ENCODE peak calls at places on chromosomes 16 and 17, in six cellular contexts. Z, W, N, Q, D and P are unnamed samples. For H3K27me3, the result is how much of the 10 kb centered on the place peaks cover.

GRCh38 chr16:65318138-65318537 is 196.3 kb upstream of the CDH11 start:
- DNase-seq in Q (no peak), N (no peak), Z (no peak), D (no peak), W (peak), P (no peak)

GRCh38 chr17:34369196-34369500 is 6.1 kb upstream of the CCL1 start:
- DNase-seq in W (no peak), D (no peak), Q (no peak), N (no peak), Z (no peak), P (no peak)

GRCh38 chr17:42023524-42024349 is 3.8 kb downstream of the NKIRAS2 start:
- DNase-seq in W (no peak), Q (no peak), D (no peak), N (no peak), Z (no peak), P (peak)

GRCh38 chr17:81540676-81541027 is 11.5 kb downstream of the FAAP100 start:
- DNase-seq in Q (no peak), Z (no peak), W (no peak), N (no peak), D (no peak), P (no peak)

GRCh38 chr17:57579245-57579644 is 165.9 kb downstream of the CCDC182 start:
- DNase-seq in N (no peak), D (no peak), Q (no peak), W (no peak), Z (no peak), P (no peak)

GRCh38 chr17:4740584-4740983 is 856 bp upstream of the CXCL16 start:
- DNase-seq in N (no peak), W (no peak), D (no peak), Q (no peak), Z (no peak), P (no peak)

GRCh38 chr16:31695667-31696066 is 168.0 kb downstream of the AHSP start:
- DNase-seq in Q (no peak), D (no peak), W (no peak), Z (peak), N (peak), P (no peak)

GRCh38 chr16:191783-192294 is 11.6 kb downstream of the HBQ1 start:
- DNase-seq in Q (no peak), W (no peak), D (no peak), Z (no peak), N (no peak), P (no peak)

GRCh38 chr17:37605813-37606505 is 3.3 kb downstream of the SYNRG start:
- DNase-seq in N (peak), W (no peak), D (no peak), Q (no peak), Z (peak), P (no peak)

GRCh38 chr17:60073621-60074020 is 5.1 kb downstream of the HEATR6 start:
- DNase-seq in Z (no peak), N (no peak), D (no peak), W (no peak), Q (no peak), P (no peak)

GRCh38 chr16:88747588-88748301 is 37.3 kb downstream of the PIEZO1 start:
- DNase-seq in N (peak), Q (peak), W (no peak), D (peak), Z (no peak), P (no peak)

GRCh38 chr17:72376486-72377345 is 255.9 kb downstream of the SOX9 start:
- DNase-seq in D (no peak), N (no peak), Q (no peak), Z (no peak), W (no peak), P (no peak)

GRCh38 chr16:81469710-81470481 is 25.3 kb downstream of the CMIP start:
- DNase-seq in Z (peak), N (peak), D (no peak), W (no peak), Q (no peak), P (no peak)

GRCh38 chr16:80065565-80065964 is 465.0 kb upstream of the MAF start:
- DNase-seq in N (no peak), Q (peak), W (no peak), Z (no peak), D (no peak), P (no peak)

GRCh38 chr17:28724500-28725165 is 1.4 kb downstream of the TLCD1 start:
- DNase-seq in Q (no peak), W (no peak), D (no peak), N (no peak), Z (no peak), P (no peak)

DNA sequence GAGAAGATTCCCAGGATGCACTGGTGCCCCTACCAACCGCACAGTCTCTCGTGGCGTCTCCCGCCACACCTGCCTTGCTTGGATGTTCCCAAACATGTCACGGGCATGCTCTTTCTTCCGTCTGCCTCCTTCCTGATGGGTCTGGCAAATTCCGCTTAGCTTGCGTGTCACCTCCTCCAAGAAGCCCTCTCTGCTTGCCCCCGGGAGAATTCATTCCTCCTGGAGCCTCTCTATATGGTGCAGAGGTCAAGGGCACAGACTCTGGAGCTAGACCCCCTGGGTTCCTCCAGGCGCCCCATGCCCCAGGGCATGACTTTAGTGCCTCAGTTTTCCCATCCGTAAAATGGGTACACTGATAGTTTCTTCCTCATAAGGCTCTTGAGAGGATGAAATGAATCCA is 21.1 kb downstream of the LITAF start:
- DNase-seq in N (no peak), Q (no peak), Z (no peak), W (no peak), D (no peak), P (peak)
- H3K4me3 ChIP-seq in N (no peak), Q (no peak), Z (no peak), W (no peak), D (no peak), P (no peak)

GRCh38 chr17:43978078-43978477 is 24.3 kb upstream of the PYY start:
- DNase-seq in D (no peak), Q (no peak), W (no peak), N (no peak), Z (no peak), P (no peak)

GRCh38 chr17:43974541-43975315 is 21.0 kb upstream of the PYY start:
- DNase-seq in N (no peak), W (peak), Z (no peak), Q (no peak), D (no peak), P (no peak)

GRCh38 chr17:43979011-43979410 is 25.3 kb upstream of the PYY start:
- DNase-seq in W (no peak), Z (no peak), D (no peak), Q (no peak), N (no peak), P (no peak)

GRCh38 chr17:43975898-43976297 is 22.2 kb upstream of the PYY start:
- DNase-seq in W (no peak), Q (no peak), D (no peak), N (no peak), Z (no peak), P (no peak)

GRCh38 chr17:43976956-43977837 is 23.5 kb upstream of the PYY start:
- DNase-seq in Q (no peak), D (peak), Z (no peak), W (no peak), N (no peak), P (no peak)
- H3K27me3 ChIP-seq in Q (under half), D (under half), Z (under half), W (under half), N (under half), P (under half)

DNA sequence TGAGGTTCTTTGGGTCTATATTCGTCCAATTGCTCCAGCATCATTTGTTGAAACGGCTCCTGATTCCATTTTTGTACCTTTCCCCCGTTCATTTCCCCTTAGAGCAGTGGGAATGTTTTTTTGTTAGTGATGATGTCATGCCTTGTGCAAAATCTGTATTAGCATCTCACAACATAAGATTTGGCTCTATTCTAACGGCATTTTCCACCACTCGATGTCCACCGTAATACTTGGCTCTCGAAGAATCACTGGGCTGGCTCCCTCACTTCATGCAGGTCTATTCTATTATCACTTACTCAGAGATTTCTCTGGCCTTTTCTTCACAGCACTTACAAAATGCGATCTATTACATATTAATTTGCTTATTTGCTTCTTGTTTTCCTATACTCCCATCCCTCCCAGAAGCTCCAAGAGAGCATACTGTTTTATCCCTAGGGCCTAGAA is 571 bp upstream of the NME1 start:
- DNase-seq in W (no peak), D (peak), Q (peak), N (no peak), Z (no peak), P (no peak)
- H3K4me3 ChIP-seq in W (peak), D (peak), Q (no peak), N (peak), Z (peak), P (peak)

GRCh38 chr16:87123356-87124001 is 193.7 kb downstream of the C16orf95 start:
- DNase-seq in Z (no peak), W (no peak), D (peak), Q (no peak), N (no peak), P (no peak)
- H3K27me3 ChIP-seq in Z (under half), W (under half), D (under half), Q (under half), N (under half), P (under half)

DNA sequence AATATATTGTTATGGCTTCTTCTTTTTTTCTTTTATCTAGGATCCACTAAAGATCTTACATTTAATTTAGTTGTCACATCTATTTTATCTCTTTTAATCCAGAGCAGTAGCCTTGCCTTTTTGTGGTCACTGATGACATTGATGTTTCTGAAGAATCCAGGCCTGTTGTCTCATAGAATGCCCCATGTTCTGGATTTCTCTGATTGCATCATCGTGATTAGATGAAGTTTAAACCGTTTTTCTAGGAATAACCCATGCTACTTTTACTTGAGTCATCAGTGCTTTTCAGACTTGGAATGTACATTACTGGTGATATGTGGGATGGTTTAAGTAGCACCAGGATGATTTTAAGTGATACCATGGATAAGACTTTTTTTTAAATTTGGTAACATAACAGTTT is 106.4 kb upstream of the CES5A start:
- DNase-seq in Q (no peak), Z (no peak), D (no peak), W (no peak), N (no peak), P (no peak)
- H3K4me3 ChIP-seq in Q (no peak), Z (no peak), D (no peak), W (no peak), N (no peak), P (no peak)

GRCh38 chr17:43905985-43906852 is 1.1 kb downstream of the MPP2 start:
- DNase-seq in D (peak), N (no peak), Q (no peak), W (peak), Z (peak), P (peak)

GRCh38 chr17:43907425-43907981 is at the start of gene MPP2:
- DNase-seq in N (no peak), Q (peak), Z (peak), D (peak), W (peak), P (peak)

GRCh38 chr17:43908111-43908721 is 880 bp upstream of the MPP2 start:
- DNase-seq in D (peak), Q (peak), Z (peak), N (no peak), W (peak), P (peak)

GRCh38 chr17:43905400-43905984 is 1.8 kb downstream of the MPP2 start:
- DNase-seq in Q (no peak), Z (no peak), D (peak), W (peak), N (no peak), P (no peak)

GRCh38 chr17:43906951-43907424 is 348 bp downstream of the MPP2 start:
- DNase-seq in D (no peak), Z (peak), Q (no peak), W (no peak), N (no peak), P (no peak)
- H3K27me3 ChIP-seq in D (under half), Z (under half), Q (under half), W (under half), N (under half), P (under half)